ENCODE peak calls at places on chromosomes 3 and 15, in five cellular contexts. V is GM23248; Y is AG09309; P is CD4-positive, alpha-beta T cell; C is C1 segment of cervical spinal cord. Z is an unnamed sample.

GRCh38 chr3:60598668-60599067 is 652.6 kb downstream of the FHIT start:
- DNase-seq in V (peak), Y (no peak), P (no peak), C (no peak), Z (no peak)

GRCh38 chr15:100457201-100457600 is 71.5 kb downstream of the CERS3 start:
- DNase-seq in V (peak), Y (no peak), P (no peak), C (no peak), Z (no peak)

GRCh38 chr15:77185242-77185785 is 114.4 kb upstream of the TSPAN3 start:
- DNase-seq in V (peak), Y (no peak), P (no peak), C (no peak), Z (no peak)

GRCh38 chr3:39141211-39141995 is 12.0 kb downstream of the CSRNP1 start:
- DNase-seq in V (peak), Y (no peak), P (no peak), C (no peak), Z (no peak)

GRCh38 chr3:58526124-58526957 is 10.6 kb downstream of the ACOX2 start:
- DNase-seq in V (peak), Y (peak), P (no peak), C (no peak), Z (no peak)

GRCh38 chr15:58551764-58552504 is 120.1 kb downstream of the LIPC start:
- DNase-seq in V (peak), Y (peak), P (no peak), C (no peak), Z (no peak)

GRCh38 chr15:99598296-99598695 is 32.5 kb downstream of the MEF2A start:
- DNase-seq in V (no peak), Y (no peak), P (no peak), C (no peak), Z (no peak)

GRCh38 chr3:107589454-107589853 is 66.7 kb downstream of the BBX start:
- DNase-seq in V (no peak), Y (no peak), P (no peak), C (no peak), Z (no peak)

GRCh38 chr3:36738701-36739100 is 25.7 kb downstream of the DCLK3 start:
- DNase-seq in V (no peak), Y (no peak), P (no peak), C (no peak), Z (no peak)

GRCh38 chr3:174356596-174356995 is 502.5 kb upstream of the NAALADL2 start:
- DNase-seq in V (no peak), Y (no peak), P (no peak), C (no peak), Z (no peak)

GRCh38 chr3:72042397-72043211 is 257.7 kb upstream of the PROK2 start:
- DNase-seq in V (peak), Y (peak), P (no peak), C (no peak), Z (no peak)

GRCh38 chr15:22961661-22962221 is 18.4 kb downstream of the CYFIP1 start:
- DNase-seq in V (peak), Y (no peak), P (no peak), C (no peak), Z (no peak)

GRCh38 chr3:66419053-66419440 is 81.8 kb downstream of the LRIG1 start:
- DNase-seq in V (no peak), Y (no peak), P (no peak), C (no peak), Z (no peak)

GRCh38 chr3:13575459-13576061 is 26.6 kb downstream of the FBLN2 start:
- DNase-seq in V (no peak), Y (no peak), P (no peak), C (no peak), Z (peak)

GRCh38 chr15:27339138-27339537 is 368.2 kb downstream of the GABRG3 start:
- DNase-seq in V (no peak), Y (no peak), P (no peak), C (no peak), Z (no peak)

GRCh38 chr3:57919987-57920386 is 88.2 kb upstream of the FLNB start:
- DNase-seq in V (no peak), Y (no peak), P (no peak), C (no peak), Z (no peak)

GRCh38 chr3:159619341-159619885 is 369.2 kb upstream of the IL12A start:
- DNase-seq in V (peak), Y (no peak), P (no peak), C (no peak), Z (no peak)

GRCh38 chr3:159787191-159787590 is 201.4 kb upstream of the IL12A start:
- DNase-seq in V (peak), Y (peak), P (no peak), C (no peak), Z (no peak)

GRCh38 chr3:151379083-151379734 is 5.3 kb downstream of the P2RY12 start:
- DNase-seq in V (peak), Y (no peak), P (no peak), C (no peak), Z (peak)

GRCh38 chr3:66565301-66565700 is 64.5 kb upstream of the LRIG1 start:
- DNase-seq in V (no peak), Y (no peak), P (no peak), C (no peak), Z (no peak)

GRCh38 chr15:66677336-66677735 is 24.7 kb upstream of the SMAD6 start:
- DNase-seq in V (no peak), Y (no peak), P (no peak), C (no peak), Z (no peak)

GRCh38 chr3:183193762-183194701 is 31.5 kb upstream of the LAMP3 start:
- DNase-seq in V (no peak), Y (no peak), P (no peak), C (no peak), Z (no peak)

GRCh38 chr3:48997102-48997637 is 7.1 kb downstream of the P4HTM start:
- DNase-seq in V (no peak), Y (no peak), P (no peak), C (no peak), Z (no peak)

GRCh38 chr15:75095594-75095993 is 72.2 kb downstream of the PPCDC start:
- DNase-seq in V (no peak), Y (no peak), P (no peak), C (no peak), Z (no peak)

GRCh38 chr3:160577551-160578195 is 12.3 kb upstream of the KPNA4 start:
- DNase-seq in V (no peak), Y (peak), P (no peak), C (no peak), Z (no peak)

GRCh38 chr3:33170531-33170930 is 48.1 kb downstream of the SUSD5 start:
- DNase-seq in V (no peak), Y (no peak), P (no peak), C (no peak), Z (no peak)

GRCh38 chr3:122784436-122784835 is 9.2 kb downstream of the HSPBAP1 start:
- DNase-seq in V (peak), Y (no peak), P (no peak), C (no peak), Z (no peak)

GRCh38 chr3:140447136-140447535 is 230.7 kb upstream of the TRIM42 start:
- DNase-seq in V (no peak), Y (no peak), P (no peak), C (no peak), Z (no peak)

GRCh38 chr3:185677146-185677829 is 91.2 kb downstream of the SENP2 start:
- DNase-seq in V (peak), Y (peak), P (no peak), C (no peak), Z (peak)

GRCh38 chr15:40481671-40482070 is 10.9 kb downstream of the CHST14 start:
- DNase-seq in V (peak), Y (no peak), P (no peak), C (no peak), Z (no peak)

GRCh38 chr3:107249132-107249531 is 128.1 kb upstream of the CCDC54 start:
- DNase-seq in V (no peak), Y (no peak), P (no peak), C (no peak), Z (no peak)

GRCh38 chr15:39028069-39028468 is 463.5 kb upstream of the RASGRP1 start:
- DNase-seq in V (peak), Y (no peak), P (no peak), C (no peak), Z (no peak)

GRCh38 chr3:116135462-116135861 is 309.8 kb downstream of the LSAMP start:
- DNase-seq in V (peak), Y (no peak), P (no peak), C (no peak), Z (peak)

GRCh38 chr15:73571346-73571745 is 61.8 kb downstream of the NPTN start:
- DNase-seq in V (no peak), Y (no peak), P (no peak), C (no peak), Z (no peak)

GRCh38 chr15:22978691-22979068 is 1.5 kb downstream of the CYFIP1 start:
- DNase-seq in V (no peak), Y (no peak), P (no peak), C (no peak), Z (no peak)

GRCh38 chr3:141782386-141782932 is 19.3 kb downstream of the GRK7 start:
- DNase-seq in V (no peak), Y (no peak), P (no peak), C (no peak), Z (no peak)

GRCh38 chr3:12479919-12480425 is 4.3 kb upstream of the TSEN2 start:
- DNase-seq in V (peak), Y (no peak), P (no peak), C (no peak), Z (no peak)

GRCh38 chr3:159169828-159170227 is 368.0 kb downstream of the MFSD1 start:
- DNase-seq in V (peak), Y (peak), P (no peak), C (no peak), Z (no peak)

GRCh38 chr15:77584201-77584600 is 48.5 kb downstream of the LINGO1 start:
- DNase-seq in V (no peak), Y (no peak), P (no peak), C (no peak), Z (peak)

Z was measured in BE2C.